ENCODE peak calls at places on chromosomes 2 and 18, in seven cellular contexts. V is activated T-helper 9 cell treated with anti-CD3 and anti-CD28 coated beads, Interleukin-2, amount 50 U/mL, for 16 hours; Q is amniotic epithelial cell; I is RCC 7860; Y is HTR-8/SVneo; B is NCI-H774; N is posterior cingulate gyrus. W is an unnamed sample.

GRCh38 chr18:11518788-11519685 is 90.4 kb upstream of the SLC35G4 start:
- DNase-seq in V (no peak), Q (peak; percentile 47), I (peak; percentile 13), Y (peak; percentile 36), B (peak; percentile 6), N (no peak), W (peak; percentile 81)

GRCh38 chr18:79769698-79770500 is 27.8 kb upstream of the KCNG2 start:
- DNase-seq in V (no peak), Q (no peak), I (no peak), Y (no peak), B (no peak), N (no peak), W (no peak)

GRCh38 chr18:79568543-79569205 is 110.9 kb upstream of the CTDP1 start:
- DNase-seq in V (no peak), Q (no peak), I (no peak), Y (no peak), B (no peak), N (peak; percentile 59), W (no peak)

GRCh38 chr2:160365691-160366367 is 127.8 kb downstream of the RBMS1 start:
- DNase-seq in V (no peak), Q (no peak), I (no peak), Y (no peak), B (no peak), N (no peak), W (peak; percentile 47)

GRCh38 chr2:204470178-204470620 is 75.1 kb upstream of the PARD3B start:
- DNase-seq in V (no peak), Q (no peak), I (no peak), Y (no peak), B (no peak), N (no peak), W (peak; percentile 28)

GRCh38 chr2:43133708-43134570 is 92.5 kb downstream of the ZFP36L2 start:
- DNase-seq in V (peak; percentile 56), Q (no peak), I (no peak), Y (no peak), B (no peak), N (peak; percentile 80), W (no peak)

GRCh38 chr2:40242315-40242714 is 209.6 kb downstream of the SLC8A1 start:
- DNase-seq in V (no peak), Q (no peak), I (no peak), Y (no peak), B (peak; percentile 27), N (no peak), W (no peak)

GRCh38 chr2:224147174-224147573 is 108.1 kb upstream of the SERPINE2 start:
- DNase-seq in V (no peak), Q (no peak), I (no peak), Y (no peak), B (no peak), N (no peak), W (peak; percentile 31)

GRCh38 chr18:2847341-2848144 is 737 bp downstream of the EMILIN2 start:
- DNase-seq in V (peak; percentile 5), Q (peak; percentile 49), I (no peak), Y (peak; percentile 32), B (no peak), N (peak; percentile 61), W (peak; percentile 64)

GRCh38 chr2:94993176-94994062 is 32.1 kb upstream of the MAL start:
- DNase-seq in V (no peak), Q (no peak), I (no peak), Y (no peak), B (no peak), N (no peak), W (no peak)

GRCh38 chr2:47682231-47682749 is 100.7 kb upstream of the MSH6 start:
- DNase-seq in V (no peak), Q (no peak), I (no peak), Y (no peak), B (no peak), N (no peak), W (no peak)

GRCh38 chr2:57906152-57906732 is 140.4 kb upstream of the VRK2 start:
- DNase-seq in V (no peak), Q (peak; percentile 59), I (peak; percentile 65), Y (peak; percentile 62), B (no peak), N (no peak), W (peak; percentile 82)

GRCh38 chr18:808086-808485 is 4.0 kb downstream of the YES1 start:
- DNase-seq in V (no peak), Q (no peak), I (no peak), Y (no peak), B (peak; percentile 7), N (no peak), W (no peak)

W was measured in choroid plexus epithelial cell.